ENCODE peak calls at places on chromosomes 1 and 21, in nine cellular contexts. V is cardiac muscle cell; I is NCI-H2081; Z is mucosa of gallbladder; Y is dorsolateral prefrontal cortex; Q is activated CD8-positive, alpha-beta memory T cell treated with anti-CD3 and anti-CD28 coated beads, Interleukin-2, amount 50 U/mL, for 48 hours; B is effector memory CD8-positive, alpha-beta T cell; O is stimulated activated naive CD8-positive, alpha-beta T cell treated with anti-CD3 and anti-CD28 coated beads, Interleukin-15, Interleukin-2, amounts not matched to agents 100 U/mL and 50 U/mL, for 24 hours; L is AG04450. E is an unnamed sample.

GRCh38 chr21:15552914-15553491 is 176.8 kb upstream of the USP25 start:
- DNase-seq in V (peak), I (no peak), Z (no peak), Y (no peak), Q (no peak), B (no peak), O (no peak), L (no peak), E (no peak)

GRCh38 chr1:168535536-168535935 is 8.3 kb downstream of the XCL2 start:
- DNase-seq in V (no peak), I (no peak), Z (no peak), Y (no peak), Q (no peak), B (peak), O (no peak), L (no peak), E (no peak)

GRCh38 chr1:88922214-88922613 is 30.8 kb upstream of the GTF2B start:
- DNase-seq in V (no peak), I (no peak), Z (no peak), Y (no peak), Q (no peak), B (no peak), O (no peak), L (no peak), E (no peak)

GRCh38 chr1:17292299-17293198 is 15.4 kb upstream of the PADI4 start:
- DNase-seq in V (no peak), I (no peak), Z (no peak), Y (no peak), Q (no peak), B (no peak), O (no peak), L (no peak), E (no peak)

GRCh38 chr1:59759156-59759925 is 55.4 kb upstream of the HOOK1 start:
- DNase-seq in V (peak), I (peak), Z (peak), Y (peak), Q (peak), B (peak), O (peak), L (peak), E (peak)

GRCh38 chr1:53014791-53015507 is 47.1 kb upstream of the PODN start:
- DNase-seq in V (peak), I (peak), Z (peak), Y (peak), Q (peak), B (peak), O (peak), L (peak), E (peak)

GRCh38 chr1:87796521-87796920 is 467.8 kb downstream of the LMO4 start:
- DNase-seq in V (no peak), I (no peak), Z (no peak), Y (no peak), Q (no peak), B (no peak), O (no peak), L (no peak), E (no peak)

GRCh38 chr21:44454747-44455523 is at the start of gene LRRC3:
- DNase-seq in V (peak), I (peak), Z (peak), Y (no peak), Q (peak), B (peak), O (peak), L (no peak), E (peak)

GRCh38 chr1:34162852-34163766 is 1.9 kb downstream of the CSMD2 start:
- DNase-seq in V (peak), I (peak), Z (peak), Y (peak), Q (peak), B (no peak), O (peak), L (peak), E (peak)

GRCh38 chr1:30974536-30974935 is 66.0 kb upstream of the SDC3 start:
- DNase-seq in V (no peak), I (no peak), Z (no peak), Y (no peak), Q (no peak), B (no peak), O (no peak), L (no peak), E (no peak)

E was measured in neural crest cell.